ENCODE peak calls at places on chromosome 2, in four cellular contexts. I, F, Y and B are unnamed samples.

GRCh38 chr2:65377556-65378307 is 54.7 kb downstream of the SPRED2 start:
- DNase-seq in I (peak; percentile 34), F (no peak), Y (no peak), B (no peak)

GRCh38 chr2:217943379-217944321 is 59.1 kb downstream of the TNS1 start:
- DNase-seq in I (no peak), F (peak; percentile 94), Y (peak; percentile 89), B (no peak)

GRCh38 chr2:74414913-74415761 is 6.3 kb downstream of the C2orf81 start:
- DNase-seq in I (no peak), F (peak; percentile 86), Y (peak; percentile 36), B (no peak)

GRCh38 chr2:54942373-54942772 is 107.9 kb downstream of the RTN4 start:
- DNase-seq in I (peak; percentile 88), F (no peak), Y (no peak), B (no peak)

GRCh38 chr2:100588071-100588786 is 25.4 kb downstream of the PDCL3 start:
- DNase-seq in I (peak; percentile 34), F (no peak), Y (no peak), B (no peak)

GRCh38 chr2:168216351-168217005 is 30.9 kb downstream of the STK39 start:
- DNase-seq in I (no peak), F (no peak), Y (no peak), B (no peak)

GRCh38 chr2:62204998-62205496 is 9.1 kb downstream of the B3GNT2 start:
- DNase-seq in I (no peak), F (no peak), Y (no peak), B (no peak)

GRCh38 chr2:109437325-109438090 is 176.3 kb downstream of the SEPTIN10 start:
- DNase-seq in I (no peak), F (peak; percentile 63), Y (peak; percentile 83), B (no peak)

GRCh38 chr2:20313659-20314058 is 37.0 kb downstream of the PUM2 start:
- DNase-seq in I (no peak), F (no peak), Y (no peak), B (no peak)

GRCh38 chr2:9815076-9815475 is 28.2 kb upstream of the TAF1B start:
- DNase-seq in I (no peak), F (no peak), Y (no peak), B (no peak)

GRCh38 chr2:231646471-231646870 is 53.8 kb downstream of the TEX44 start:
- DNase-seq in I (no peak), F (peak; percentile 56), Y (no peak), B (no peak)

GRCh38 chr2:203730076-203730729 is 23.8 kb downstream of the CD28 start:
- DNase-seq in I (no peak), F (no peak), Y (no peak), B (no peak)

GRCh38 chr2:10500601-10501361 is 52.7 kb upstream of the ODC1 start:
- DNase-seq in I (no peak), F (no peak), Y (no peak), B (no peak)